ENCODE peak calls at places on chromosomes 13 and 19, in nine cellular contexts. One of them, this sample, is unnamed.

GRCh38 chr13:45811891-45812583 is 39.5 kb downstream of the SIAH3 start:
- DNase-seq in activated gamma-delta T cell treated with Interleukin-2 at 50 U/mL for 16 hours: no peak
- DNase-seq in GM13977: no peak
- DNase-seq in substantia nigra: no peak
- DNase-seq in neural crest cell: no peak
- DNase-seq in GM18507: no peak
- DNase-seq in kidney glomerular epithelial cell: no peak
- DNase-seq in T-cell: no peak
- DNase-seq in HEK293T: no peak
- DNase-seq in this sample: no peak

GRCh38 chr19:46080561-46080960 is 39.8 kb upstream of the IGFL4 start:
- DNase-seq in GM18507: no peak
- DNase-seq in T-cell: no peak
- DNase-seq in HEK293T: no peak
- DNase-seq in kidney glomerular epithelial cell: peak
- DNase-seq in activated gamma-delta T cell treated with Interleukin-2 at 50 U/mL for 16 hours: no peak
- DNase-seq in GM13977: no peak
- DNase-seq in substantia nigra: no peak
- DNase-seq in neural crest cell: no peak
- DNase-seq in this sample: no peak

GRCh38 chr13:99228737-99229691 is 28.4 kb downstream of the UBAC2 start:
- DNase-seq in HEK293T: no peak
- DNase-seq in kidney glomerular epithelial cell: peak
- DNase-seq in GM13977: peak
- DNase-seq in GM18507: peak
- DNase-seq in substantia nigra: no peak
- DNase-seq in T-cell: no peak
- DNase-seq in neural crest cell: no peak
- DNase-seq in activated gamma-delta T cell treated with Interleukin-2 at 50 U/mL for 16 hours: no peak
- DNase-seq in this sample: no peak

GRCh38 chr19:51948979-51949378 is 21.7 kb downstream of the ZNF613 start:
- DNase-seq in HEK293T: no peak
- DNase-seq in GM13977: no peak
- DNase-seq in kidney glomerular epithelial cell: no peak
- DNase-seq in activated gamma-delta T cell treated with Interleukin-2 at 50 U/mL for 16 hours: no peak
- DNase-seq in neural crest cell: no peak
- DNase-seq in GM18507: no peak
- DNase-seq in T-cell: no peak
- DNase-seq in substantia nigra: peak
- DNase-seq in this sample: peak

GRCh38 chr13:106484755-106485193 is 50.7 kb downstream of the EFNB2 start:
- DNase-seq in neural crest cell: no peak
- DNase-seq in T-cell: no peak
- DNase-seq in activated gamma-delta T cell treated with Interleukin-2 at 50 U/mL for 16 hours: no peak
- DNase-seq in GM18507: no peak
- DNase-seq in kidney glomerular epithelial cell: no peak
- DNase-seq in substantia nigra: peak
- DNase-seq in GM13977: no peak
- DNase-seq in HEK293T: no peak
- DNase-seq in this sample: no peak

GRCh38 chr19:40411958-40412499 is 1.1 kb downstream of the PRX start:
- DNase-seq in GM13977: no peak
- DNase-seq in GM18507: no peak
- DNase-seq in kidney glomerular epithelial cell: no peak
- DNase-seq in T-cell: no peak
- DNase-seq in HEK293T: no peak
- DNase-seq in neural crest cell: no peak
- DNase-seq in activated gamma-delta T cell treated with Interleukin-2 at 50 U/mL for 16 hours: no peak
- DNase-seq in substantia nigra: no peak
- DNase-seq in this sample: no peak

GRCh38 chr13:23350009-23350408 is 83.5 kb downstream of the SACS start:
- DNase-seq in substantia nigra: no peak
- DNase-seq in neural crest cell: no peak
- DNase-seq in kidney glomerular epithelial cell: peak
- DNase-seq in T-cell: no peak
- DNase-seq in GM18507: no peak
- DNase-seq in GM13977: no peak
- DNase-seq in HEK293T: no peak
- DNase-seq in activated gamma-delta T cell treated with Interleukin-2 at 50 U/mL for 16 hours: no peak
- DNase-seq in this sample: no peak

GRCh38 chr19:40523322-40524047 is 53.2 kb upstream of the SHKBP1 start:
- DNase-seq in GM18507: no peak
- DNase-seq in activated gamma-delta T cell treated with Interleukin-2 at 50 U/mL for 16 hours: no peak
- DNase-seq in GM13977: peak
- DNase-seq in HEK293T: peak
- DNase-seq in neural crest cell: peak
- DNase-seq in T-cell: peak
- DNase-seq in substantia nigra: peak
- DNase-seq in kidney glomerular epithelial cell: peak
- DNase-seq in this sample: peak

GRCh38 chr19:45591004-45591637 is 6.5 kb upstream of the OPA3 start:
- DNase-seq in GM13977: peak
- DNase-seq in activated gamma-delta T cell treated with Interleukin-2 at 50 U/mL for 16 hours: no peak
- DNase-seq in substantia nigra: peak
- DNase-seq in T-cell: peak
- DNase-seq in GM18507: no peak
- DNase-seq in neural crest cell: peak
- DNase-seq in kidney glomerular epithelial cell: peak
- DNase-seq in HEK293T: peak
- DNase-seq in this sample: peak

GRCh38 chr19:55253842-55254624 is 4.8 kb downstream of the PPP6R1 start:
- DNase-seq in kidney glomerular epithelial cell: no peak
- DNase-seq in T-cell: peak
- DNase-seq in GM18507: peak
- DNase-seq in GM13977: peak
- DNase-seq in substantia nigra: no peak
- DNase-seq in HEK293T: no peak
- DNase-seq in neural crest cell: no peak
- DNase-seq in activated gamma-delta T cell treated with Interleukin-2 at 50 U/mL for 16 hours: peak
- DNase-seq in this sample: no peak

GRCh38 chr13:49357694-49358093 is 86.2 kb downstream of the CAB39L start:
- DNase-seq in neural crest cell: no peak
- DNase-seq in GM18507: no peak
- DNase-seq in HEK293T: no peak
- DNase-seq in substantia nigra: no peak
- DNase-seq in kidney glomerular epithelial cell: peak
- DNase-seq in GM13977: no peak
- DNase-seq in T-cell: no peak
- DNase-seq in activated gamma-delta T cell treated with Interleukin-2 at 50 U/mL for 16 hours: no peak
- DNase-seq in this sample: no peak

GRCh38 chr19:48635966-48636858 is 967 bp downstream of the DBP start:
- DNase-seq in GM13977: no peak
- DNase-seq in GM18507: no peak
- DNase-seq in activated gamma-delta T cell treated with Interleukin-2 at 50 U/mL for 16 hours: no peak
- DNase-seq in HEK293T: no peak
- DNase-seq in substantia nigra: peak
- DNase-seq in neural crest cell: no peak
- DNase-seq in kidney glomerular epithelial cell: no peak
- DNase-seq in T-cell: no peak
- DNase-seq in this sample: no peak

This sample was measured in WTC11.